ENCODE peak calls at places on chromosomes 2 and 18, in ten cellular contexts. O is colonic mucosa, F is cardiac muscle cell, A is left lung, L is stomach, I is pancreas, S is choroid plexus epithelial cell, G is cardiac fibroblast, K is AG04450, H is GM12865. B is an unnamed sample.

GRCh38 chr2:13524492-13524891 is 807.8 kb downstream of the TRIB2 start:
- DNase-seq in O (no peak), F (no peak), A (no peak), L (no peak), I (no peak), S (no peak), G (no peak), K (no peak), H (peak), B (no peak)

GRCh38 chr2:22079583-22079982 is 955.8 kb downstream of the TDRD15 start:
- DNase-seq in O (no peak), F (no peak), A (no peak), L (no peak), I (no peak), S (no peak), G (no peak), K (no peak), H (no peak), B (no peak)

GRCh38 chr18:524496-524895 is 24.0 kb upstream of the COLEC12 start:
- DNase-seq in O (no peak), F (no peak), A (no peak), L (no peak), I (no peak), S (peak), G (peak), K (peak), H (no peak), B (peak)

GRCh38 chr2:188314314-188315054 is 22.8 kb downstream of the GULP1 start:
- DNase-seq in O (no peak), F (no peak), A (no peak), L (no peak), I (no peak), S (peak), G (peak), K (no peak), H (no peak), B (peak)

GRCh38 chr2:159873136-159873728 is 75.2 kb upstream of the CD302 start:
- DNase-seq in O (no peak), F (no peak), A (no peak), L (no peak), I (no peak), S (no peak), G (no peak), K (no peak), H (no peak), B (no peak)

GRCh38 chr2:100755441-100755840 is 64.5 kb upstream of the NPAS2 start:
- DNase-seq in O (no peak), F (no peak), A (no peak), L (no peak), I (no peak), S (no peak), G (no peak), K (no peak), H (no peak), B (no peak)

GRCh38 chr2:40466926-40467325 is 15.0 kb upstream of the SLC8A1 start:
- DNase-seq in O (no peak), F (no peak), A (no peak), L (no peak), I (no peak), S (no peak), G (no peak), K (no peak), H (no peak), B (no peak)

GRCh38 chr2:27042159-27042661 is 9.3 kb upstream of the AGBL5 start:
- DNase-seq in O (no peak), F (no peak), A (no peak), L (no peak), I (no peak), S (no peak), G (no peak), K (no peak), H (peak), B (no peak)

GRCh38 chr18:35240664-35241522 is at the start of gene ZNF397:
- DNase-seq in O (peak), F (peak), A (peak), L (peak), I (peak), S (peak), G (peak), K (peak), H (peak), B (peak)

GRCh38 chr2:29900971-29901633 is 20.3 kb downstream of the ALK start:
- DNase-seq in O (no peak), F (no peak), A (no peak), L (no peak), I (no peak), S (no peak), G (no peak), K (no peak), H (no peak), B (no peak)

GRCh38 chr2:167103028-167103756 is 214.9 kb downstream of the XIRP2 start:
- DNase-seq in O (no peak), F (no peak), A (no peak), L (no peak), I (no peak), S (no peak), G (no peak), K (no peak), H (no peak), B (no peak)

GRCh38 chr2:229071292-229071976 is 199.7 kb downstream of the PID1 start:
- DNase-seq in O (no peak), F (no peak), A (no peak), L (no peak), I (no peak), S (peak), G (peak), K (no peak), H (no peak), B (peak)

GRCh38 chr2:16408331-16409005 is 257.2 kb downstream of the CYRIA start:
- DNase-seq in O (no peak), F (peak), A (no peak), L (no peak), I (no peak), S (no peak), G (no peak), K (no peak), H (no peak), B (no peak)

GRCh38 chr2:189012373-189012772 is 38.2 kb downstream of the COL3A1 start:
- DNase-seq in O (no peak), F (no peak), A (no peak), L (no peak), I (no peak), S (peak), G (no peak), K (no peak), H (no peak), B (peak)

GRCh38 chr2:240818543-240819403 is 1.2 kb downstream of the KIF1A start:
- DNase-seq in O (no peak), F (peak), A (peak), L (peak), I (peak), S (no peak), G (no peak), K (no peak), H (no peak), B (no peak)

GRCh38 chr2:30249354-30249753 is 18.0 kb downstream of the LBH start:
- DNase-seq in O (no peak), F (no peak), A (no peak), L (no peak), I (no peak), S (no peak), G (no peak), K (no peak), H (no peak), B (no peak)

GRCh38 chr2:203714112-203714511 is 7.7 kb downstream of the CD28 start:
- DNase-seq in O (peak), F (no peak), A (no peak), L (peak), I (no peak), S (no peak), G (no peak), K (no peak), H (no peak), B (no peak)

GRCh38 chr2:231104115-231104713 is 20.6 kb downstream of the HTR2B start:
- DNase-seq in O (peak), F (peak), A (peak), L (peak), I (no peak), S (peak), G (peak), K (peak), H (peak), B (peak)

GRCh38 chr2:56448999-56449431 is 265.2 kb downstream of the CCDC85A start:
- DNase-seq in O (peak), F (no peak), A (peak), L (peak), I (peak), S (no peak), G (no peak), K (no peak), H (no peak), B (peak)

GRCh38 chr2:169662744-169663143 is 31.5 kb downstream of the CFAP210 start:
- DNase-seq in O (no peak), F (no peak), A (no peak), L (no peak), I (no peak), S (no peak), G (no peak), K (no peak), H (no peak), B (no peak)

GRCh38 chr2:69978157-69978904 is 16.9 kb upstream of the ASPRV1 start:
- DNase-seq in O (no peak), F (no peak), A (no peak), L (no peak), I (no peak), S (no peak), G (no peak), K (no peak), H (no peak), B (no peak)

GRCh38 chr2:221572180-221572820 is at the start of gene EPHA4:
- DNase-seq in O (peak), F (peak), A (peak), L (peak), I (peak), S (peak), G (peak), K (peak), H (peak), B (peak)

GRCh38 chr2:195461010-195461409 is 196.0 kb upstream of the SLC39A10 start:
- DNase-seq in O (no peak), F (no peak), A (no peak), L (no peak), I (no peak), S (no peak), G (no peak), K (no peak), H (no peak), B (no peak)

GRCh38 chr2:233430091-233430490 is 75.8 kb downstream of the DGKD start:
- DNase-seq in O (no peak), F (no peak), A (no peak), L (no peak), I (no peak), S (no peak), G (peak), K (no peak), H (no peak), B (peak)

GRCh38 chr18:43830905-43831304 is 553.6 kb upstream of the SYT4 start:
- DNase-seq in O (no peak), F (no peak), A (no peak), L (no peak), I (no peak), S (no peak), G (peak), K (no peak), H (no peak), B (no peak)

DNA sequence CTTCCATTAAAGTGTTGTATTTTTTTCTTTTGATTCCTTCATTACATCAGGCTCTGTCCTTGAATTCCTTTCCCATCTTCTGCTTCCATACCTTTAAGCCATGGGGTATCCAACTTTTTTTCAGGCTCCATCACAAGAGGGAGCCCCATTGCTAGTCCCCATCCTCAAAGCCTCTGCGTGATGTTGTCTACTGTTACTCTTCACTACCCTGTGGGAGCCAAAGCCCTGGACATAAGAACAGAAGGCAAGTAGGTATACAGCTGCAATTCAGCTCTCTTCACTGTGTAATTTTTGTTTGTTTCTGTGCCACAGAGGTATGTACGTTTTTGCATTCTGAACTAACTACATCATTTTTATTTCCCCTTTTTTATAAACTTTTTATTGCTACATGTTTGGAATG is 36.6 kb upstream of the CCNYL1 start:
- DNase-seq in O (no peak), F (no peak), A (no peak), L (no peak), I (no peak), S (no peak), G (no peak), K (no peak), H (no peak), B (no peak)
- TF ChIP-seq CTCF in O (no peak), F (no peak), A (no peak), L (no peak), I (no peak), S (no peak), G (no peak), K (no peak), H (no peak), B (no peak)

GRCh38 chr2:60959501-60959900 is 58.0 kb upstream of the PEX13 start:
- DNase-seq in O (no peak), F (no peak), A (no peak), L (no peak), I (no peak), S (no peak), G (no peak), K (no peak), H (no peak), B (no peak)

GRCh38 chr2:60957224-60957623 is 60.3 kb upstream of the PEX13 start:
- DNase-seq in O (no peak), F (no peak), A (no peak), L (no peak), I (no peak), S (no peak), G (no peak), K (no peak), H (no peak), B (no peak)

GRCh38 chr2:60958800-60959199 is 58.7 kb upstream of the PEX13 start:
- DNase-seq in O (no peak), F (no peak), A (no peak), L (no peak), I (no peak), S (peak), G (peak), K (peak), H (no peak), B (peak)

GRCh38 chr2:60958361-60958760 is 59.2 kb upstream of the PEX13 start:
- DNase-seq in O (no peak), F (no peak), A (no peak), L (no peak), I (no peak), S (no peak), G (no peak), K (peak), H (no peak), B (peak)

DNA sequence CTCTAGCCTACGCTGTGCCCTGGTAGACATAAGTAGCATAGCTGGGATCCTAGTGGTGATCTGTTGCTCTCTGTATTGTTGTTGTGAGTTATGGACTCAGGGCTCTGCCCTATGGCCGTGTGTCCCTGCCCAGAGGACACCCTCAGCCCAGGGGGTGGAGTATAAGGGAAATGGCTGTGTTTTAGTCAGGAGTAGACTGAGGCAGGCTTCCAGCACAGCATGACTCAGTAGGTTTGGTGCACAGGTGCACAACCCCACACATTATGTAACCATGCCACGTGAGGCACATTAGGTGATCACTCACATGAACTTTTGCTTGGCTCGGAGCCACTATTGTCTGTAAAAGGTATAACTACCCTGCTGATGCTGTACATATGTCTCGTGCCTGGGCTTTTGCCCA is 59.9 kb upstream of the PEX13 start:
- DNase-seq in O (peak), F (no peak), A (no peak), L (peak), I (peak), S (no peak), G (no peak), K (no peak), H (no peak), B (peak)
- H3K4me3 ChIP-seq in O (no peak), F (no peak), A (no peak), L (no peak), I (no peak), S (no peak), G (no peak), K (no peak), H (no peak), B (no peak)

DNA sequence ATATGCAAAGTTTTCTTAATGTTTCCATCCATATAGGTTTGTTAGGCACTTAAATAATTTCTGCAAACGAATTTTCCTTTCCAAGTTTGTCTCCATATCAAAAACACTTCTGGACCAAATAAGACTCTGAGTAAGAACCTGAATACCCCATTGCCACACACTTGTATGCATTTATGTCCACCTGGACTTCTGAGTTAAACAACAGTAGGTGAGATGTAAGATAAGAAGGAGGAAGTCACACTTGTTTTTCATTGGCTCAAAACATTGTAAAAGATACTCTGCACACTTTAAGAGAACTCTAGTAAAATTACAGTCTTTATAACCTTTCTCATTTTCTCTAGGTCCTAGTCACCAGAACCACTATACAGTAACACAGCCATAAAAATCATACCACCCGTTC is 111.5 kb downstream of the PIEZO2 start:
- DNase-seq in O (no peak), F (no peak), A (no peak), L (no peak), I (no peak), S (no peak), G (no peak), K (no peak), H (no peak), B (no peak)
- TF ChIP-seq CTCF in O (no peak), F (no peak), A (no peak), L (no peak), I (no peak), S (no peak), G (no peak), K (no peak), H (no peak), B (no peak)

DNA sequence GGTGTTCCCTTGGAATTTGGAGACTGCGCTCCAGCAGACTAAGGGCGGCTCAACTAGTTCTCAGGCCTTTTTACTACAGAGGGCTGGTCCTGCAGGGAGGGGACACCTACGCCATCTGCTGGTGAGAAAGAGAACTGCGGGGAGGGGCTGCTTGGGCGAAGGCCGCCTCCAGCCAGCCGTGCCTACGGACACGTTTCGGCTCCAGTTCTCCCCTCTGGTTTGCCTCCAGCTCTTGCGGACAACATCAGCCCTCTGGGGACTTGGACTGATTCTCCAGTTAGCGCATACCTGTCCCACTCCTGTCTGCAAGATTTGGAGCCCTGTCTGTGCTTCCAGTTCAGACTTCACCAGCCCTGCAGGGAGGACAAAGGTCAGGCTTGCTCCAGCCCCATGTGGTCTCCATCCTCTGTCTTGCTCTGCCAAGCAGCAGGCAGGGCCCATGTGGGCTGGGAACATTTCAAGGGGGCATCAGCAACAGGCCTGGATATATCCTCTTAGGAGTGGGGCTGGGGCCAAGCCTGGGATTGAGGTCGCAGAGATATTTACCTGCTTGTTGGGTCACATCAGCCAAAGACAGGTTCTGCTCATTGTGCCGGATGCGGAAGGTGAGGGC is 10.3 kb downstream of the PTPRN start:
- DNase-seq in O (peak), F (peak), A (peak), L (peak), I (peak), S (peak), G (peak), K (peak), H (peak), B (peak)
- H3K4me3 ChIP-seq in O (no peak), F (no peak), A (no peak), L (no peak), I (no peak), S (no peak), G (no peak), K (no peak), H (peak), B (no peak)

GRCh38 chr2:31386648-31387047 is 27.9 kb downstream of the XDH start:
- DNase-seq in O (no peak), F (no peak), A (no peak), L (no peak), I (no peak), S (no peak), G (no peak), K (no peak), H (no peak), B (no peak)

GRCh38 chr2:31388736-31389135 is 25.8 kb downstream of the XDH start:
- DNase-seq in O (no peak), F (no peak), A (no peak), L (no peak), I (no peak), S (no peak), G (no peak), K (no peak), H (no peak), B (no peak)

GRCh38 chr2:31386172-31386571 is 28.4 kb downstream of the XDH start:
- DNase-seq in O (no peak), F (no peak), A (no peak), L (no peak), I (no peak), S (no peak), G (no peak), K (no peak), H (no peak), B (no peak)

GRCh38 chr2:31390324-31390723 is 24.2 kb downstream of the XDH start:
- DNase-seq in O (no peak), F (no peak), A (no peak), L (no peak), I (no peak), S (no peak), G (no peak), K (no peak), H (no peak), B (no peak)

DNA sequence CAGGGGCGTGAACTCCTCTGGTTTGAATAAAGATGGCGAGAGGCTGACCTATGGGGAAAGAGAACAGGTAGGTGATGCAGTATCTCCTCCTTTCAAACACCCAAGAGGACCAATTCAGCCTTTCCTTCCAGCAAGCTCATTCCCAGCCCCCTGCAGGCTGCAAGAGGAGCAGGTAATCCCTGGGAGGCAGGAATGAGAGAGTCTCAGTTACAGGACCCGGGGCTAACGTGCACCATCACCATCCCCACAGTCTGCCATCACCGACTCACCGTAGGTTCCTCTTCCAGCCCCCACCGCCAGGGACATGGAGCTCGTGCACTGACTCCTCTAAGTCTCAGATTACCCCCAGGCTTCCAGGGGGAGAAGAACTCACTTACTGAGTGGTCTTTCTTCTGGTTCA is 26.7 kb downstream of the XDH start:
- DNase-seq in O (no peak), F (no peak), A (no peak), L (no peak), I (no peak), S (no peak), G (no peak), K (no peak), H (no peak), B (no peak)
- TF ChIP-seq CTCF in O (no peak), F (peak), A (no peak), L (no peak), I (no peak), S (no peak), G (no peak), K (peak), H (no peak), B (no peak)